ENCODE peak calls at places on chromosome 1, in four cellular contexts. One of them, this sample, is unnamed.

GRCh38 chr1:90114521-90115141 is 119.7 kb downstream of the ZNF326 start:
- DNase-seq in testis: no peak
- DNase-seq in heart right ventricle: no peak
- DNase-seq in transverse colon: no peak
- DNase-seq in this sample: no peak

GRCh38 chr1:39625009-39625408 is 14.4 kb downstream of the HEYL start:
- DNase-seq in testis: no peak
- DNase-seq in heart right ventricle: no peak
- DNase-seq in transverse colon: no peak
- DNase-seq in this sample: no peak

GRCh38 chr1:182080040-182080439 is 18.5 kb upstream of the ZNF648 start:
- DNase-seq in testis: no peak
- DNase-seq in heart right ventricle: no peak
- DNase-seq in transverse colon: no peak
- DNase-seq in this sample: no peak

GRCh38 chr1:59680044-59680443 is 134.7 kb upstream of the HOOK1 start:
- DNase-seq in testis: no peak
- DNase-seq in heart right ventricle: no peak
- DNase-seq in transverse colon: no peak
- DNase-seq in this sample: no peak

GRCh38 chr1:39034114-39034654 is 8.0 kb downstream of the NDUFS5 start:
- DNase-seq in testis: no peak
- DNase-seq in heart right ventricle: no peak
- DNase-seq in transverse colon: no peak
- DNase-seq in this sample: no peak

GRCh38 chr1:10530281-10530740 is 55.6 kb downstream of the PEX14 start:
- DNase-seq in testis: peak; percentile 52
- DNase-seq in heart right ventricle: no peak
- DNase-seq in transverse colon: peak; percentile 45
- DNase-seq in this sample: peak; percentile 68

GRCh38 chr1:245091818-245092637 is 62.8 kb upstream of the KIF26B start:
- DNase-seq in testis: no peak
- DNase-seq in heart right ventricle: peak; percentile 48
- DNase-seq in transverse colon: no peak
- DNase-seq in this sample: peak; percentile 22

GRCh38 chr1:212584092-212584886 is 24.3 kb upstream of the ATF3 start:
- DNase-seq in testis: no peak
- DNase-seq in heart right ventricle: no peak
- DNase-seq in transverse colon: no peak
- DNase-seq in this sample: no peak

GRCh38 chr1:200899954-200900867 is 5.5 kb downstream of the INAVA start:
- DNase-seq in testis: no peak
- DNase-seq in heart right ventricle: no peak
- DNase-seq in transverse colon: no peak
- DNase-seq in this sample: peak; percentile 19

GRCh38 chr1:146020058-146020738 is 1.3 kb downstream of the HJV start:
- DNase-seq in testis: no peak
- DNase-seq in heart right ventricle: no peak
- DNase-seq in transverse colon: no peak
- DNase-seq in this sample: no peak

GRCh38 chr1:62508187-62508758 is 71.4 kb downstream of the USP1 start:
- DNase-seq in testis: peak; percentile 42
- DNase-seq in heart right ventricle: peak; percentile 24
- DNase-seq in transverse colon: no peak
- DNase-seq in this sample: peak; percentile 9

GRCh38 chr1:233868461-233868860 is 36.0 kb upstream of the SLC35F3 start:
- DNase-seq in testis: no peak
- DNase-seq in heart right ventricle: no peak
- DNase-seq in transverse colon: no peak
- DNase-seq in this sample: no peak

GRCh38 chr1:218349365-218350021 is 4.4 kb downstream of the TGFB2 start:
- DNase-seq in testis: no peak
- DNase-seq in heart right ventricle: no peak
- DNase-seq in transverse colon: no peak
- DNase-seq in this sample: no peak

GRCh38 chr1:22750671-22751016 is 40.0 kb downstream of the EPHB2 start:
- DNase-seq in testis: no peak
- DNase-seq in heart right ventricle: no peak
- DNase-seq in transverse colon: no peak
- DNase-seq in this sample: no peak

GRCh38 chr1:115790846-115791245 is 22.3 kb upstream of the CASQ2 start:
- DNase-seq in testis: no peak
- DNase-seq in heart right ventricle: no peak
- DNase-seq in transverse colon: no peak
- DNase-seq in this sample: no peak

GRCh38 chr1:29653886-29654450 is 417.6 kb downstream of the PTPRU start:
- DNase-seq in testis: no peak
- DNase-seq in heart right ventricle: no peak
- DNase-seq in transverse colon: no peak
- DNase-seq in this sample: no peak

GRCh38 chr1:14968251-14968812 is 185.2 kb upstream of the TMEM51 start:
- DNase-seq in testis: peak; percentile 63
- DNase-seq in heart right ventricle: peak; percentile 50
- DNase-seq in transverse colon: no peak
- DNase-seq in this sample: no peak

GRCh38 chr1:195721210-195721971 is 886.8 kb downstream of the KCNT2 start:
- DNase-seq in testis: no peak
- DNase-seq in heart right ventricle: no peak
- DNase-seq in transverse colon: peak; percentile 69
- DNase-seq in this sample: no peak

GRCh38 chr1:85279463-85280080 is 3.1 kb upstream of the BCL10 start:
- DNase-seq in testis: no peak
- DNase-seq in heart right ventricle: no peak
- DNase-seq in transverse colon: no peak
- DNase-seq in this sample: no peak

GRCh38 chr1:150981177-150981804 is 801 bp upstream of the ANXA9 start:
- DNase-seq in testis: no peak
- DNase-seq in heart right ventricle: no peak
- DNase-seq in transverse colon: peak; percentile 35
- DNase-seq in this sample: peak; percentile 71

GRCh38 chr1:94515548-94515947 is 26.0 kb downstream of the F3 start:
- DNase-seq in testis: no peak
- DNase-seq in heart right ventricle: no peak
- DNase-seq in transverse colon: no peak
- DNase-seq in this sample: no peak

GRCh38 chr1:113868387-113869083 is 3.0 kb downstream of the PTPN22 start:
- DNase-seq in testis: no peak
- DNase-seq in heart right ventricle: no peak
- DNase-seq in transverse colon: no peak
- DNase-seq in this sample: no peak

GRCh38 chr1:180863158-180863775 is 49.4 kb upstream of the KIAA1614 start:
- DNase-seq in testis: peak; percentile 44
- DNase-seq in heart right ventricle: peak; percentile 24
- DNase-seq in transverse colon: peak; percentile 11
- DNase-seq in this sample: no peak

GRCh38 chr1:111507411-111508201 is 4.2 kb upstream of the ADORA3 start:
- DNase-seq in testis: peak; percentile 76
- DNase-seq in heart right ventricle: peak; percentile 73
- DNase-seq in transverse colon: peak; percentile 84
- DNase-seq in this sample: peak; percentile 85

GRCh38 chr1:51326839-51327238 is 3.5 kb downstream of the TTC39A start:
- DNase-seq in testis: no peak
- DNase-seq in heart right ventricle: no peak
- DNase-seq in transverse colon: no peak
- DNase-seq in this sample: peak; percentile 49

GRCh38 chr1:231924183-231924582 is 297.6 kb downstream of the DISC1 start:
- DNase-seq in testis: no peak
- DNase-seq in heart right ventricle: no peak
- DNase-seq in transverse colon: no peak
- DNase-seq in this sample: no peak

GRCh38 chr1:228964178-228964819 is 229.0 kb downstream of the RHOU start:
- DNase-seq in testis: peak; percentile 72
- DNase-seq in heart right ventricle: peak; percentile 32
- DNase-seq in transverse colon: peak; percentile 19
- DNase-seq in this sample: no peak

GRCh38 chr1:27099904-27100796 is 54.8 kb downstream of the SLC9A1 start:
- DNase-seq in testis: peak; percentile 77
- DNase-seq in heart right ventricle: no peak
- DNase-seq in transverse colon: no peak
- DNase-seq in this sample: peak; percentile 57

GRCh38 chr1:153682730-153683129 is 4.2 kb downstream of the NPR1 start:
- DNase-seq in testis: no peak
- DNase-seq in heart right ventricle: no peak
- DNase-seq in transverse colon: no peak
- DNase-seq in this sample: no peak

GRCh38 chr1:221336141-221336540 is 405.7 kb downstream of the DUSP10 start:
- DNase-seq in testis: no peak
- DNase-seq in heart right ventricle: no peak
- DNase-seq in transverse colon: no peak
- DNase-seq in this sample: no peak

GRCh38 chr1:113088972-113089371 is 16.0 kb downstream of the LRIG2 start:
- DNase-seq in testis: no peak
- DNase-seq in heart right ventricle: no peak
- DNase-seq in transverse colon: no peak
- DNase-seq in this sample: no peak

GRCh38 chr1:61341426-61341825 is 259.1 kb downstream of the NFIA start:
- DNase-seq in testis: no peak
- DNase-seq in heart right ventricle: no peak
- DNase-seq in transverse colon: no peak
- DNase-seq in this sample: no peak

GRCh38 chr1:209715314-209715713 is 10.7 kb downstream of the HSD11B1 start:
- DNase-seq in testis: no peak
- DNase-seq in heart right ventricle: no peak
- DNase-seq in transverse colon: no peak
- DNase-seq in this sample: no peak

GRCh38 chr1:14441302-14441741 is 157.2 kb upstream of the KAZN start:
- DNase-seq in testis: no peak
- DNase-seq in heart right ventricle: no peak
- DNase-seq in transverse colon: no peak
- DNase-seq in this sample: no peak

GRCh38 chr1:51242546-51242945 is 6.5 kb downstream of the RNF11 start:
- DNase-seq in testis: no peak
- DNase-seq in heart right ventricle: no peak
- DNase-seq in transverse colon: no peak
- DNase-seq in this sample: no peak

GRCh38 chr1:246221390-246222240 is 285.5 kb downstream of the SMYD3 start:
- DNase-seq in testis: no peak
- DNase-seq in heart right ventricle: no peak
- DNase-seq in transverse colon: no peak
- DNase-seq in this sample: no peak

GRCh38 chr1:93151474-93151873 is 28.7 kb downstream of the TMED5 start:
- DNase-seq in testis: no peak
- DNase-seq in heart right ventricle: no peak
- DNase-seq in transverse colon: no peak
- DNase-seq in this sample: no peak

GRCh38 chr1:109499661-109500536 is 6.0 kb downstream of the CYB561D1 start:
- DNase-seq in testis: peak; percentile 67
- DNase-seq in heart right ventricle: no peak
- DNase-seq in transverse colon: peak; percentile 83
- DNase-seq in this sample: peak; percentile 82

GRCh38 chr1:230572121-230573083 is 69.9 kb upstream of the COG2 start:
- DNase-seq in testis: no peak
- DNase-seq in heart right ventricle: no peak
- DNase-seq in transverse colon: peak; percentile 65
- DNase-seq in this sample: no peak

GRCh38 chr1:16211824-16212223 is 628 bp downstream of the ARHGEF19 start:
- DNase-seq in testis: no peak
- DNase-seq in heart right ventricle: no peak
- DNase-seq in transverse colon: no peak
- DNase-seq in this sample: no peak
- H3K4me3 ChIP-seq in testis: no peak overlapping the region
- H3K4me3 ChIP-seq in heart right ventricle: no peak overlapping the region
- H3K4me3 ChIP-seq in transverse colon: no peak overlapping the region
- H3K4me3 ChIP-seq in this sample: no peak overlapping the region

GRCh38 chr1:54312874-54313316 is 93.3 kb downstream of the SSBP3 start:
- DNase-seq in testis: peak; percentile 81
- DNase-seq in heart right ventricle: peak; percentile 84
- DNase-seq in transverse colon: peak; percentile 47
- DNase-seq in this sample: no peak
- H3K27ac ChIP-seq in testis: peak overlapping the region; percentile 68
- H3K27ac ChIP-seq in heart right ventricle: no peak overlapping the region
- H3K27ac ChIP-seq in transverse colon: peak overlapping the region; percentile 53
- H3K27ac ChIP-seq in this sample: peak overlapping the region; percentile 91

GRCh38 chr1:206506405-206506802 is 927 bp upstream of the RASSF5 start:
- DNase-seq in testis: no peak
- DNase-seq in heart right ventricle: no peak
- DNase-seq in transverse colon: no peak
- DNase-seq in this sample: no peak
- H3K4me3 ChIP-seq in testis: peak overlapping the region; percentile 66
- H3K4me3 ChIP-seq in heart right ventricle: peak overlapping the region; percentile 65
- H3K4me3 ChIP-seq in transverse colon: peak overlapping the region; percentile 64
- H3K4me3 ChIP-seq in this sample: no peak overlapping the region

GRCh38 chr1:98919652-98920051 is 85.0 kb downstream of the PLPPR5 start:
- DNase-seq in testis: no peak
- DNase-seq in heart right ventricle: no peak
- DNase-seq in transverse colon: no peak
- DNase-seq in this sample: no peak

GRCh38 chr1:98919211-98919610 is 85.5 kb downstream of the PLPPR5 start:
- DNase-seq in testis: no peak
- DNase-seq in heart right ventricle: no peak
- DNase-seq in transverse colon: no peak
- DNase-seq in this sample: no peak

GRCh38 chr1:98923667-98924066 is 81.0 kb downstream of the PLPPR5 start:
- DNase-seq in testis: no peak
- DNase-seq in heart right ventricle: no peak
- DNase-seq in transverse colon: no peak
- DNase-seq in this sample: no peak

GRCh38 chr1:98920441-98921110 is 84.1 kb downstream of the PLPPR5 start:
- DNase-seq in testis: no peak
- DNase-seq in heart right ventricle: no peak
- DNase-seq in transverse colon: no peak
- DNase-seq in this sample: no peak

GRCh38 chr1:98921817-98922216 is 82.8 kb downstream of the PLPPR5 start:
- DNase-seq in testis: no peak
- DNase-seq in heart right ventricle: no peak
- DNase-seq in transverse colon: no peak
- DNase-seq in this sample: no peak
- H3K27ac ChIP-seq in testis: no peak overlapping the region
- H3K27ac ChIP-seq in heart right ventricle: no peak overlapping the region
- H3K27ac ChIP-seq in transverse colon: no peak overlapping the region
- H3K27ac ChIP-seq in this sample: no peak overlapping the region

GRCh38 chr1:53438427-53439336 is 20.5 kb upstream of the DMRTB1 start:
- DNase-seq in testis: no peak
- DNase-seq in heart right ventricle: no peak
- DNase-seq in transverse colon: no peak
- DNase-seq in this sample: no peak
- H3K4me3 ChIP-seq in testis: peak overlapping the region; percentile 31
- H3K4me3 ChIP-seq in heart right ventricle: no peak overlapping the region
- H3K4me3 ChIP-seq in transverse colon: no peak overlapping the region
- H3K4me3 ChIP-seq in this sample: no peak overlapping the region

GRCh38 chr1:237011432-237011831 is 7.2 kb upstream of the MT1HL1 start:
- DNase-seq in testis: no peak
- DNase-seq in heart right ventricle: no peak
- DNase-seq in transverse colon: no peak
- DNase-seq in this sample: no peak
- H3K27ac ChIP-seq in testis: no peak overlapping the region
- H3K27ac ChIP-seq in heart right ventricle: peak overlapping the region; percentile 76
- H3K27ac ChIP-seq in transverse colon: peak overlapping the region; percentile 36
- H3K27ac ChIP-seq in this sample: no peak overlapping the region

DNA sequence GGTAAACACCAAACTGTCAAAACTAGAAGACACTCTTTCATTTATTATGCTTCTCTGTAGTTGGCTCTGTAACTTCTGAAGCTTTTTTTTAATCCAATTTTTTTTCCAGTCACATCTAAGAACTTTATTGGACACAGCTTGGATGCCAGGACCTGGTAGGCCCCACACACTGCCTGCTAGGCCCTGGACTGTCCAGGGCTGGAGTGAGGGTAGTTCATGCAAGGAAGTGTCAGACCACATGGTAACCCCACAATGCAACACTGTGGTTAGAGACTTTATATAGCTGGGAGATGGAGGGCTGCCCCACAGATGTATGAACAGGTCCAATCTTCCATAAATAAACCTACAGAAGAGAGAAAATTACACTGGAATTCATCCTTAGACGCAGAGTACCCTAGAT is 7.1 kb downstream of the SLC2A1 start:
- DNase-seq in testis: no peak
- DNase-seq in heart right ventricle: no peak
- DNase-seq in transverse colon: no peak
- DNase-seq in this sample: no peak
- H3K4me3 ChIP-seq in testis: no peak overlapping the region
- H3K4me3 ChIP-seq in heart right ventricle: no peak overlapping the region
- H3K4me3 ChIP-seq in transverse colon: no peak overlapping the region
- H3K4me3 ChIP-seq in this sample: no peak overlapping the region